ENCODE peak calls at places on chromosome 11, in nine cellular contexts. W, U, C, N, T, X, F, V and L are unnamed samples.

GRCh38 chr11:77589181-77589520 is 602 bp upstream of the AQP11 start:
- DNase-seq in W (no peak), U (no peak), C (no peak), N (no peak), T (no peak), X (no peak), F (no peak), V (no peak), L (no peak)

GRCh38 chr11:83006877-83007330 is 64.8 kb downstream of the RAB30 start:
- DNase-seq in W (no peak), U (no peak), C (no peak), N (no peak), T (no peak), X (peak; percentile 59), F (no peak), V (no peak), L (no peak)

GRCh38 chr11:9574556-9574805 is 1.0 kb downstream of the WEE1 start:
- DNase-seq in W (peak; percentile 35), U (no peak), C (peak; percentile 33), N (no peak), T (peak; percentile 89), X (peak; percentile 13), F (peak; percentile 88), V (no peak), L (no peak)

GRCh38 chr11:27183672-27184457 is 143.2 kb downstream of the BBOX1 start:
- DNase-seq in W (peak; percentile 56), U (peak; percentile 28), C (peak; percentile 23), N (peak; percentile 33), T (no peak), X (peak; percentile 64), F (no peak), V (no peak), L (peak; percentile 83)

GRCh38 chr11:8577791-8578581 is 16.0 kb downstream of the STK33 start:
- DNase-seq in W (no peak), U (no peak), C (no peak), N (no peak), T (no peak), X (no peak), F (no peak), V (no peak), L (no peak)

GRCh38 chr11:93031386-93031785 is 61.9 kb downstream of the MTNR1B start:
- DNase-seq in W (no peak), U (no peak), C (no peak), N (no peak), T (no peak), X (no peak), F (no peak), V (no peak), L (no peak)

GRCh38 chr11:109967121-109967520 is 126.1 kb upstream of the ZC3H12C start:
- DNase-seq in W (no peak), U (no peak), C (no peak), N (no peak), T (no peak), X (no peak), F (no peak), V (no peak), L (no peak)

GRCh38 chr11:77381749-77382693 is 80.5 kb upstream of the GDPD4 start:
- DNase-seq in W (no peak), U (no peak), C (no peak), N (no peak), T (no peak), X (no peak), F (no peak), V (no peak), L (no peak)

GRCh38 chr11:15609445-15609844 is 494.7 kb downstream of the INSC start:
- DNase-seq in W (no peak), U (no peak), C (no peak), N (no peak), T (no peak), X (no peak), F (no peak), V (no peak), L (no peak)

GRCh38 chr11:71473793-71474080 is 20.7 kb downstream of the NADSYN1 start:
- DNase-seq in W (no peak), U (no peak), C (no peak), N (no peak), T (no peak), X (no peak), F (no peak), V (no peak), L (no peak)
- TF ChIP-seq POLR2A in W (no peak), U (no peak), C (no peak), N (no peak), T (no peak), X (no peak), F (no peak), V (no peak), L (no peak)

GRCh38 chr11:1006762-1007161 is 29.8 kb downstream of the MUC6 start:
- DNase-seq in W (no peak), U (no peak), C (no peak), N (no peak), T (no peak), X (no peak), F (no peak), V (no peak), L (no peak)
- TF ChIP-seq POLR2A in W (no peak), U (no peak), C (no peak), N (no peak), T (no peak), X (no peak), F (no peak), V (no peak), L (no peak)

GRCh38 chr11:67507242-67507890 is 596 bp downstream of the CDK2AP2 start:
- DNase-seq in W (peak; percentile 89), U (peak; percentile 45), C (peak; percentile 78), N (peak; percentile 54), T (peak; percentile 92), X (peak; percentile 63), F (no peak), V (no peak), L (no peak)

GRCh38 chr11:67508486-67509121 is 642 bp upstream of the CDK2AP2 start:
- DNase-seq in W (peak; percentile 99), U (peak; percentile 98), C (peak; percentile 100), N (peak; percentile 98), T (peak; percentile 99), X (peak; percentile 94), F (peak; percentile 98), V (peak; percentile 100), L (peak; percentile 98)

GRCh38 chr11:67506426-67507032 is 1.4 kb upstream of the PITPNM1 start:
- DNase-seq in W (peak; percentile 36), U (no peak), C (no peak), N (no peak), T (no peak), X (no peak), F (no peak), V (no peak), L (no peak)

GRCh38 chr11:67510023-67510345 is 2.0 kb upstream of the CDK2AP2 start:
- DNase-seq in W (no peak), U (no peak), C (no peak), N (no peak), T (no peak), X (no peak), F (no peak), V (no peak), L (no peak)

DNA sequence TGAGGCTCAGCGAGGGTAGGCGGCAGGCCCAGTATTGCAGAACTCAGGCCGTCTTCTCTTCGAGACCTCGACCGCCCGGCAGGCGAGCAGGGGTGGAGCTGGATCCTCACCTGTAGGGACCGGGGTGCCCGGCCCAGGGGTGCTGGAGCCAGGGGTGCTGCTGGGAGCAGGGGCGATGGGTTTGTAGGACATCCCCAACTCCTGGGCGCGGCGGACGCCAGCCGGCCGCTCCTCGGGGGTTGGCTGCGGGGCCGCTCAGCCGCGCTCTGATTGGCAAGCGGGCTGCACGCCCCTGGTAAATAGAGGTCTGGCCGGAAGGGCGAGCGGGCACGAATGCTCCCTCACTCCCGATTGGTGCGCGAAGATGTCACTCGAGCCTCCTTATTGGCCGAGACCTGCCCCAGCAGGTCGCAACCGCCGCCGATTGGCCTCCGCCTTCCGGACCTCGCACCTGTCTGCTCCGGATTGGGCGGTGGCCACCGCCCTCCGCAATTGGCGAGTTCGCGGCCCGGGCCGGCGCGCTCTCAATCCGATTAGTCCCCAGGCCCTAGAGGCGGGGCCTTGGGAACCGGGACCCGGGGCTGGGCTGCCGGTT is at the start of gene CDK2AP2:
- DNase-seq in W (peak; percentile 100), U (peak; percentile 98), C (peak; percentile 99), N (peak; percentile 97), T (peak; percentile 100), X (peak; percentile 99), F (peak; percentile 100), V (peak; percentile 99), L (peak; percentile 100)
- TF ChIP-seq POLR2A in W (peak; percentile 89), U (peak; percentile 94), C (peak; percentile 89), N (peak; percentile 68), T (no peak), X (peak; percentile 93), F (peak; percentile 93), V (peak; percentile 83), L (no peak)

DNA sequence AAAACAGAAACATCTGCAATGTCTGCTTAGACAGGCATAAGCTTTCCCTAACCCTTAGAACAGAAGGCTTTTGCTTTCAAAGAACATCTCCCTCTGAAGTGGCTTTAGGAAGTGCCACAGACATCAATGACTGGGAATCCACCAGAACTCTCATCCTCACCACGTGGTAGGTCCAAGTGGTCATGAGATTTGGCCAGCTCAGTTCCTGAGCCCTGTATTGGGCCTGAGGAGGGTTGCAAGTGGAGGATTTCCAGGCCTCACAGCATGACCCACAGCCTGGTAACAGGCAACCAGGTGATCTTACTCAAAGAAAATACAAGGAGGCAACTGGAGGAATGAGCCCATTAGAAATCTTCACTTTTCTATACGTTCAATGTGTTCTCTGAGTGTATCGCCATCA is 1.6 kb downstream of the CASP1 start:
- DNase-seq in W (no peak), U (no peak), C (no peak), N (no peak), T (no peak), X (no peak), F (no peak), V (no peak), L (no peak)
- TF ChIP-seq POLR2A in W (no peak), U (no peak), C (no peak), N (no peak), T (no peak), X (no peak), F (no peak), V (no peak), L (no peak)

DNA sequence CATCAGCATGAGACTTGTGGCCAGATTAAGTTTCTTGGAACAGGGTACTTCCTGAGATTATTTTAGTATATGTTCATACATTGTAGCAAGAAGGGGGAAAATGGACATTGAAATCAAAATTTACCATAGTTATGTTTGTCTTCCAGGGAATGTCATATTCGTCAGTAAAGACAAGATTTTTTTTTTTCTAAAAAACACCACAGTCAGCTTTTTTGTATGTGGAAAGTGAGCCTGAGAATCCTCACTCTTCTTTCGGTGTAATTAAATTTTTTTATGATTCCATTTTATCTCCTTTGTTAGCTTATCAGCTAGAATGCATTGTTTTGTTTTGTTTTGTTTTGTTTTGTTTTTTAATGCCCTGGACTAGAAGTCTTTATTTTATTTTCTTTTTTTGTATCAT is 31.5 kb upstream of the LIPT2 start:
- DNase-seq in W (no peak), U (no peak), C (no peak), N (no peak), T (no peak), X (no peak), F (no peak), V (no peak), L (no peak)
- TF ChIP-seq POLR2A in W (no peak), U (no peak), C (no peak), N (no peak), T (no peak), X (no peak), F (no peak), V (no peak), L (no peak)